ENCODE peak calls at places on chromosomes 5 and 9, in eight cellular contexts. J is A549, P is IMR-90, H is HepG2, E is WTC11, O is GM12878, I is SK-N-SH, Q is K562. T is an unnamed sample.

GRCh38 chr9:91273853-91274552 is 87.7 kb downstream of the AUH start:
- DNase-seq in E (no peak), I (no peak), J (no peak), H (peak), Q (peak), P (peak), O (no peak), T (no peak)

GRCh38 chr5:32780508-32780919 is 69.4 kb downstream of the NPR3 start:
- DNase-seq in I (no peak), O (no peak), Q (no peak), P (peak), J (no peak), H (no peak), E (no peak), T (no peak)

GRCh38 chr9:19946446-19947109 is 157.7 kb upstream of the SLC24A2 start:
- DNase-seq in O (no peak), P (peak), Q (no peak), I (peak), H (no peak), E (no peak), J (no peak), T (no peak)

GRCh38 chr5:1063661-1064382 is 48.0 kb downstream of the SLC12A7 start:
- DNase-seq in I (peak), O (no peak), J (no peak), E (no peak), P (no peak), Q (no peak), H (no peak), T (no peak)

GRCh38 chr9:87372401-87372851 is 125.2 kb upstream of the DAPK1 start:
- DNase-seq in P (no peak), E (no peak), Q (no peak), H (peak), I (no peak), O (no peak), J (peak), T (no peak)

GRCh38 chr9:129983891-129984290 is 59.1 kb downstream of the FNBP1 start:
- DNase-seq in I (no peak), J (no peak), O (no peak), Q (no peak), P (no peak), E (no peak), H (no peak), T (no peak)

GRCh38 chr5:17219006-17219422 is 1.6 kb downstream of the BASP1 start:
- DNase-seq in P (no peak), Q (no peak), J (peak), O (no peak), I (peak), E (peak), H (no peak), T (peak)

GRCh38 chr9:78298046-78298511 is 1.2 kb downstream of the PSAT1 start:
- DNase-seq in Q (peak), I (peak), H (peak), J (peak), E (peak), O (no peak), P (no peak), T (no peak)

GRCh38 chr5:133844836-133845235 is 123.6 kb downstream of the C5orf15 start:
- DNase-seq in H (no peak), Q (no peak), J (no peak), I (no peak), O (no peak), P (no peak), E (no peak), T (no peak)

GRCh38 chr5:173282916-173283315 is 45.3 kb downstream of the STC2 start:
- DNase-seq in P (no peak), J (no peak), H (no peak), E (no peak), I (no peak), O (no peak), Q (no peak), T (no peak)

GRCh38 chr9:38117646-38118045 is 48.6 kb upstream of the SHB start:
- DNase-seq in H (no peak), P (no peak), Q (no peak), J (no peak), O (no peak), I (peak), E (no peak), T (no peak)

GRCh38 chr5:115577329-115577728 is 24.9 kb downstream of the TICAM2 start:
- DNase-seq in E (no peak), P (no peak), J (no peak), O (no peak), H (no peak), Q (no peak), I (no peak), T (no peak)

GRCh38 chr5:170182461-170182860 is 50.3 kb upstream of the C5orf58 start:
- DNase-seq in O (no peak), E (no peak), H (no peak), I (peak), J (no peak), Q (no peak), P (no peak), T (no peak)

GRCh38 chr9:16414451-16414850 is 456.0 kb downstream of the BNC2 start:
- DNase-seq in E (no peak), I (no peak), P (no peak), Q (no peak), J (no peak), O (no peak), H (no peak), T (no peak)

GRCh38 chr5:160805376-160805775 is 46.6 kb downstream of the ATP10B start:
- DNase-seq in J (no peak), I (no peak), Q (no peak), H (no peak), O (no peak), E (no peak), P (no peak), T (no peak)
- TF ChIP-seq USF2 in J (no peak), I (no peak), Q (no peak), H (no peak), O (no peak), E (no peak), P (no peak), T (no peak)

GRCh38 chr5:129387944-129388343 is 72.2 kb upstream of the ADAMTS19 start:
- DNase-seq in E (no peak), I (no peak), P (no peak), J (no peak), Q (no peak), O (no peak), H (no peak), T (no peak)

GRCh38 chr5:129398279-129398678 is 61.8 kb upstream of the ADAMTS19 start:
- DNase-seq in P (no peak), J (no peak), H (no peak), O (no peak), I (no peak), E (no peak), Q (no peak), T (no peak)

GRCh38 chr5:129395247-129395646 is 64.9 kb upstream of the ADAMTS19 start:
- DNase-seq in O (no peak), E (no peak), P (no peak), J (no peak), H (no peak), I (no peak), Q (no peak), T (no peak)

GRCh38 chr5:129392681-129393080 is 67.4 kb upstream of the ADAMTS19 start:
- DNase-seq in E (no peak), I (no peak), H (no peak), O (no peak), Q (no peak), P (peak), J (no peak), T (no peak)
- TF ChIP-seq USF2 in E (no peak), I (no peak), H (no peak), O (no peak), Q (no peak), P (no peak), J (no peak), T (no peak)

DNA sequence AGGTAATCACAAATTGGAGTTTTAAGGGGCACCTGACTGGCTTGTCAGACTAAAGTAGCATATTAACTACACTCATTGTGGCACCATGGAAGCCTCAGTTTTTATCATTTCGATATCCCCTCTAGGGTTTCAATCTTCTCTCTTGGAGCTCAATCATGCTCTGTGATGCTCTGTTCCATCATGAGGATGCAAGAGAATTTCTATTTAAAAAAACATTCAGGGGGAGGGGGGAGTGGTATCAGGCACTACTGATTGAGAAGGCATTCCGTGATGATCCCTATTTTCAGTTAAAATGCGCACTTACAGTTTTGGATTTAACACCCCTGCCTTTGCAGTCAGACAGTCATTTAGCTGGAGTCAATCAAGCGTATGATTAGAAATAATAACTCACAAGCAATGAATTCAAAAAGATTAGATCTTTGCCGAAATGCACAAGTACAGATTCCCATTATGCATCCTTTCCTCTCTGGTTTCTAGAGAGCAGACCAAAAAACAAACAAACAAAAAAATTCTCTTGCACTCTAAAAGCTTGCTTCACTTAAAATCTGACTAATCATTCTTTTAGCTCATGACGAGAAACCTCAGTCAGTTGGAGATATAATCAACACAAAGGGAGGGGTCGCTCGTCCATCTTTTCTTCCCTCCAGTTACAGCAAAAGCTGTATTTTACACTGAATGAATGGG is 55.4 kb downstream of the EFNA5 start:
- DNase-seq in I (peak), J (no peak), O (no peak), Q (no peak), P (no peak), E (no peak), H (no peak), T (no peak)
- TF ChIP-seq USF2 in I (no peak), J (no peak), O (no peak), Q (no peak), P (no peak), E (no peak), H (no peak), T (no peak)

DNA sequence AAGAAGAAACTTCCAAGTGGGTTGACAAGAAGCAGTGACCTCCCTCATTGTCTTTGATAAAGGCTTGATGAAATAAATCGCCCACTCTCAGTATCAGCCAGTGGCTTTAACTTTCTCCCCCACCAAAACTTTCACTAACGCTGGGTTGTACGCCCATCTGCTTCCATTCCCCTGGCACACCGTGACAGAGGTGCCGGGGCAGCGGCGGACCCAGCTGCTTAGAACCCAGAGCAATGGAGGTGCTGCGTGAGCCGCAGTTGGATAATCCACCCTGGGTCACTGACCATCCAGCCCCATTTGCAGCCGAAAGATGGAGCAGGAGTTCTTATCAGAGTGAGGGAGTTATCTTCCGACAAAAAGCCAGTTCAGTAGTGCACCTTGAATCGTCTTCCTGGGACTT is 270.7 kb downstream of the ARHGEF28 start:
- DNase-seq in I (no peak), H (no peak), O (no peak), J (no peak), P (no peak), E (no peak), Q (no peak), T (no peak)
- TF ChIP-seq USF2 in I (no peak), H (no peak), O (no peak), J (no peak), P (no peak), E (no peak), Q (no peak), T (no peak)

GRCh38 chr5:163385276-163385675 is 52.1 kb upstream of the CCNG1 start:
- DNase-seq in E (no peak), Q (no peak), I (no peak), P (no peak), J (no peak), O (no peak), H (no peak), T (no peak)
- TF ChIP-seq USF2 in E (no peak), Q (no peak), I (no peak), P (no peak), J (no peak), O (no peak), H (no peak), T (no peak)

GRCh38 chr5:111603446-111603827 is 91.1 kb upstream of the STARD4 start:
- DNase-seq in Q (no peak), H (no peak), I (no peak), O (no peak), J (no peak), P (peak), E (no peak), T (no peak)

GRCh38 chr5:111596705-111597104 is 84.4 kb upstream of the STARD4 start:
- DNase-seq in H (no peak), E (no peak), I (no peak), Q (no peak), O (no peak), J (no peak), P (no peak), T (no peak)

GRCh38 chr5:111602817-111603445 is 90.6 kb upstream of the STARD4 start:
- DNase-seq in J (no peak), H (no peak), I (no peak), P (peak), E (no peak), O (no peak), Q (no peak), T (no peak)

GRCh38 chr5:111595425-111595824 is 83.1 kb upstream of the STARD4 start:
- DNase-seq in P (no peak), I (no peak), E (no peak), H (no peak), J (no peak), Q (no peak), O (no peak), T (no peak)

GRCh38 chr5:111598996-111599395 is 86.7 kb upstream of the STARD4 start:
- DNase-seq in P (no peak), I (no peak), E (no peak), H (no peak), O (no peak), J (no peak), Q (no peak), T (no peak)
- TF ChIP-seq USF2 in P (no peak), I (no peak), E (no peak), H (no peak), O (no peak), J (no peak), Q (no peak), T (no peak)

GRCh38 chr5:96966801-96967200 is 30.9 kb downstream of the LNPEP start:
- DNase-seq in E (no peak), I (no peak), P (no peak), Q (no peak), J (no peak), H (no peak), O (no peak), T (no peak)

GRCh38 chr5:96963267-96963666 is 27.4 kb downstream of the LNPEP start:
- DNase-seq in Q (peak), P (peak), E (no peak), H (no peak), O (peak), I (no peak), J (no peak), T (no peak)

GRCh38 chr5:96961053-96961452 is 25.2 kb downstream of the LNPEP start:
- DNase-seq in E (no peak), H (no peak), O (peak), I (no peak), J (no peak), Q (no peak), P (no peak), T (no peak)

GRCh38 chr5:96958977-96959376 is 23.1 kb downstream of the LNPEP start:
- DNase-seq in J (no peak), P (no peak), E (no peak), H (peak), Q (no peak), I (no peak), O (no peak), T (no peak)

DNA sequence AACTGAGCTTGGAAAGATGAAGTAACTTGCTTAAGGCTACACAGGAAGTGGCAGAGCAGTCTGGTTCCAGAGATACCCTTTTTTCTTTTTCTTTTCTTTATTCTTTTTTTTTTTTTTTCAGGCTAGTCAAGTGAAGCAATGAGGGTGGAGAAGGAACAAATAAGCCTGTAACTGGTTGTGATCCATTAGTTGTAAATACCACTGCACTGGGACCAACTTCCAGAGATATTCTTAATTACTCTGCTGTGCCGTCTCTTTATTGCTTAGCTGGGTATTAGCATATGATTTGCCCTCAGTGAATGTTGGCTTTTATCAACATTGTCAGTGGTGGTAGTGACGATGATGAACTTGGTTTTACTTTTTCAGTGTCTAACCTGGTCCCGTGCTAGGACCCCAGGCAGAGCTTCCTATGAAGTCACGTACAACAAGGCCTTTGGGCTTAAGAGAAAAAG is 26.7 kb downstream of the LNPEP start:
- DNase-seq in P (no peak), E (no peak), O (no peak), Q (no peak), I (no peak), H (no peak), J (no peak), T (no peak)
- TF ChIP-seq USF2 in P (no peak), E (no peak), O (no peak), Q (no peak), I (no peak), H (no peak), J (no peak), T (no peak)

GRCh38 chr5:126358525-126358924 is 64.7 kb upstream of the GRAMD2B start:
- DNase-seq in Q (no peak), H (no peak), J (no peak), I (no peak), E (no peak), O (peak), P (peak), T (no peak)
- TF ChIP-seq USF2 in Q (no peak), H (no peak), J (no peak), I (no peak), E (no peak), O (no peak), P (no peak), T (no peak)